ENCODE peak calls at places on chromosomes 5 and 9, in seven cellular contexts. Q is GM12878, B is K562, P is GM12892, R is SK-N-SH, H is HepG2, I is H1. E is an unnamed sample.

GRCh38 chr5:149632311-149633251 is 51.3 kb downstream of the ARHGEF37 start:
- DNase-seq in Q (no peak), B (peak; percentile 85), P (no peak), R (no peak), H (no peak), I (peak; percentile 53), E (no peak)

GRCh38 chr5:54988817-54989216 is 3.4 kb upstream of the ESM1 start:
- DNase-seq in Q (no peak), B (no peak), P (no peak), R (no peak), H (no peak), I (no peak), E (no peak)

GRCh38 chr9:111794837-111795556 is at the start of gene SHOC1:
- DNase-seq in Q (no peak), B (no peak), P (no peak), R (no peak), H (no peak), I (no peak), E (no peak)

GRCh38 chr5:143063175-143063970 is 293.2 kb downstream of the ARHGAP26 start:
- DNase-seq in Q (no peak), B (no peak), P (no peak), R (no peak), H (no peak), I (no peak), E (no peak)

GRCh38 chr5:71471193-71471592 is 15.7 kb downstream of the BDP1 start:
- DNase-seq in Q (no peak), B (no peak), P (no peak), R (no peak), H (no peak), I (no peak), E (no peak)

GRCh38 chr5:57783693-57784092 is 301.1 kb upstream of the ACTBL2 start:
- DNase-seq in Q (no peak), B (no peak), P (no peak), R (no peak), H (no peak), I (no peak), E (no peak)

GRCh38 chr9:117644607-117645244 is 59.5 kb upstream of the TLR4 start:
- DNase-seq in Q (peak; percentile 21), B (peak; percentile 39), P (no peak), R (peak; percentile 68), H (peak; percentile 46), I (peak; percentile 90), E (peak; percentile 27)

GRCh38 chr9:36166150-36166927 is 2.8 kb upstream of the CCIN start:
- DNase-seq in Q (no peak), B (peak; percentile 91), P (peak; percentile 93), R (peak; percentile 96), H (peak; percentile 57), I (peak; percentile 96), E (peak; percentile 95)

GRCh38 chr9:80775515-80775914 is 913.8 kb downstream of the TLE1 start:
- DNase-seq in Q (no peak), B (no peak), P (no peak), R (no peak), H (no peak), I (no peak), E (no peak)

GRCh38 chr5:180461303-180461702 is 32.9 kb upstream of the CNOT6 start:
- DNase-seq in Q (no peak), B (no peak), P (no peak), R (no peak), H (no peak), I (no peak), E (no peak)

GRCh38 chr9:119302988-119303698 is 66.1 kb downstream of the BRINP1 start:
- DNase-seq in Q (no peak), B (no peak), P (no peak), R (no peak), H (no peak), I (no peak), E (no peak)

GRCh38 chr5:167702014-167702413 is 589.4 kb upstream of the WWC1 start:
- DNase-seq in Q (no peak), B (no peak), P (no peak), R (peak; percentile 12), H (no peak), I (no peak), E (no peak)

GRCh38 chr5:167701103-167701502 is 590.3 kb upstream of the WWC1 start:
- DNase-seq in Q (no peak), B (no peak), P (no peak), R (no peak), H (no peak), I (no peak), E (no peak)

GRCh38 chr5:167694562-167694961 is 596.9 kb upstream of the WWC1 start:
- DNase-seq in Q (no peak), B (no peak), P (no peak), R (no peak), H (no peak), I (no peak), E (no peak)

GRCh38 chr5:167696558-167697314 is 594.7 kb upstream of the WWC1 start:
- DNase-seq in Q (no peak), B (no peak), P (no peak), R (no peak), H (no peak), I (no peak), E (no peak)

DNA sequence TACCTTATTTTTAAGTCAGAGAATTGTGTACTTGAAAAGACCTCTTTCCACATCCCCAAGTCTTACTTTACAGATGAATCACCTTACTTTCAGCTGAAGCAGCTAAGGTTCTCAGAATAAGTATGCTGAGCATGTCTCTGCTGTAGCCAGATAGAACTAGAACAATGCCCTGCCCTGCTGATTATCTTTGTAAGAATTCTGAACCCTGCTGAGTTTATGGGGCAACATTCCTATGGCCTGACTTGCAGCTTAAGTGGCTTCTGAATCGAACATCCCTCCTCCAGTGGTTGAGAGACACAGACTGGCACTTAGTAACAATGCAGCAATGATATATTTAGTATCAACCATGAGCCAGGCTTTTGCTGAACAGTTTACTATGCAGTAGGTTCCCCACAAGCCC is 592.0 kb upstream of the WWC1 start:
- DNase-seq in Q (no peak), B (no peak), P (no peak), R (no peak), H (no peak), I (no peak), E (no peak)
- TF ChIP-seq TAF1 in Q (no peak), B (no peak), P (no peak), R (no peak), H (no peak), I (no peak), E (no peak)

GRCh38 chr5:81552844-81553569 is 159.1 kb upstream of the ACOT12 start:
- DNase-seq in Q (no peak), B (no peak), P (no peak), R (no peak), H (no peak), I (no peak), E (no peak)

GRCh38 chr5:81553570-81554212 is 159.8 kb upstream of the ACOT12 start:
- DNase-seq in Q (no peak), B (no peak), P (no peak), R (no peak), H (no peak), I (no peak), E (no peak)

GRCh38 chr5:81544351-81545001 is 150.5 kb upstream of the ACOT12 start:
- DNase-seq in Q (no peak), B (no peak), P (no peak), R (no peak), H (no peak), I (no peak), E (no peak)

GRCh38 chr5:81545911-81546310 is 152.0 kb upstream of the ACOT12 start:
- DNase-seq in Q (no peak), B (no peak), P (no peak), R (no peak), H (no peak), I (no peak), E (no peak)

DNA sequence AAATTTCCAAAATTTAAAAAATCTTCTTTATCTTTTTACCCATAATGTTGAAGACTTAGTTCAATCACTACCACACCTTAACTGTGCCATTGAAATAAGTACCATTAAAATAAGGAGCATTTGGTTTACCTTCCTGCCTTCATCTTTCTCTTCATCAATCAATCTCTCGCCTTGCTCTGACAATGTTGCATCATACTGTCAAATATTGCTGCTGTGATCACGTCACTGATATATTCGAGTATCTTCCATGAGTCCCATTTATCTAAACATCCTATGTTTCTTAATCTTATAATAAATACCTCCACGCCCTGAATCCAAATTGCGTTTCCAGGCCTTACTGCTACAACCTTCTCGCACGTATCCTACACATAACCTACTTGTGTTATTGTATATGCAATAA is 155.2 kb upstream of the ACOT12 start:
- DNase-seq in Q (no peak), B (no peak), P (no peak), R (no peak), H (no peak), I (no peak), E (no peak)
- TF ChIP-seq TAF1 in Q (no peak), B (no peak), P (no peak), R (no peak), H (no peak), I (no peak), E (no peak)

DNA sequence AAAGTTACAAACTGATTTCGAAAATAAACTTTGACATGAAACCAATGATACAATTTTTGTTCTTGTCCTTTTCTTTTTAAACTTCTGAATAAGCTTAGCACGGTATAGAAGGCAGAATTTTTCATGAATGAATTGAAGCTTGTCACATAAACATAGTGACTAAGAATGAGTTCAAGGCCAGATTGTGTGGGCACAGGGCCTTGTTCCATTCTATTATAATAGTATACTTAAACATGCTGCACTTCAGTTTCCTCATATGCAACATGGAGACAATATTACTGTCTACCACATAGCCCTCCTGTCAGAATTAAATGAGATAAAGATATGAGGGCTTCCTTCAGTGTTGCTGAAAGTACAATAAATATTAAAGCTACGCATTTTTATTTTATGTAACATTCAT is 204.2 kb upstream of the HAPLN1 start:
- DNase-seq in Q (no peak), B (no peak), P (no peak), R (no peak), H (no peak), I (no peak), E (no peak)
- TF ChIP-seq TAF1 in Q (no peak), B (no peak), P (no peak), R (no peak), H (no peak), I (no peak), E (no peak)

GRCh38 chr9:130271473-130271872 is 5.9 kb downstream of the HMCN2 start:
- DNase-seq in Q (no peak), B (no peak), P (no peak), R (no peak), H (no peak), I (no peak), E (no peak)

GRCh38 chr9:130275156-130275555 is 9.6 kb downstream of the HMCN2 start:
- DNase-seq in Q (no peak), B (no peak), P (no peak), R (no peak), H (no peak), I (no peak), E (no peak)

GRCh38 chr9:130276121-130276520 is 10.6 kb downstream of the HMCN2 start:
- DNase-seq in Q (no peak), B (no peak), P (no peak), R (no peak), H (no peak), I (no peak), E (no peak)

GRCh38 chr9:130282000-130282700 is 16.6 kb downstream of the HMCN2 start:
- DNase-seq in Q (no peak), B (no peak), P (no peak), R (no peak), H (no peak), I (no peak), E (no peak)

DNA sequence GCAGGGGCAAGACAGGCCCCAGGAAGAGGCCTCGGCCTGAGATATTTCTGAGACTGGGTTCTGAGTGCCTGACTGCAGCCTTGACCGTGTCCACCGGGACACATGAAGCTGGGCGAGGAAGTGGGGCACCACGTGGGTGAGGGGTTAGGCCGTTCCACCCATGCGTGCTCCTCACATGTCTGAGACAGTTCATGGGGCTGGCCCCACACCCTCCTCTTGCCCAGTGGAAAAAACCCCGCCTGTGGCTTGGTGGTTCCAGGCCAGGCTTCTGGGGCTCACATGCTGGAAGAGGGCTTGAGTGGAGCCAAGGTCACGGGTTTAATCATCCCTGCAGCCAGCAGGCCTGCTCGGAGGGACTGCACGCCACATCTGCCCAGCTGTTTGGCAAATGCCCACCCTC is 11.4 kb downstream of the HMCN2 start:
- DNase-seq in Q (no peak), B (no peak), P (no peak), R (no peak), H (no peak), I (no peak), E (no peak)
- TF ChIP-seq TAF1 in Q (no peak), B (no peak), P (no peak), R (no peak), H (no peak), I (no peak), E (no peak)

E was measured in GM12891.